ENCODE peak calls at places on chromosomes 6 and 20, in ten cellular contexts. O, H, K, V, G, R, X, L, J and B are unnamed samples.
A peak's percentile ranks its signal among the peaks of the same experiment; 100 is the strongest.

GRCh38 chr6:131825946-131826345 is 18.1 kb downstream of the ENPP1 start:
- DNase-seq in O (no peak), H (no peak), K (no peak), V (no peak), G (no peak), R (no peak), X (no peak), L (no peak), J (no peak), B (no peak)

GRCh38 chr6:137001287-137001976 is 43.3 kb downstream of the IL20RA start:
- DNase-seq in O (peak; percentile 82), H (no peak), K (no peak), V (no peak), G (peak; percentile 67), R (no peak), X (no peak), L (no peak), J (no peak), B (no peak)

GRCh38 chr6:73180718-73181619 is 44.3 kb downstream of the KHDC1L start:
- DNase-seq in O (peak; percentile 80), H (peak; percentile 25), K (peak; percentile 43), V (no peak), G (peak; percentile 74), R (peak; percentile 80), X (peak; percentile 77), L (no peak), J (no peak), B (peak; percentile 92)

GRCh38 chr6:2073476-2073875 is 171.9 kb downstream of the GMDS start:
- DNase-seq in O (no peak), H (no peak), K (no peak), V (no peak), G (no peak), R (no peak), X (no peak), L (no peak), J (no peak), B (no peak)

GRCh38 chr20:58592076-58592695 is 58.9 kb upstream of the STX16 start:
- DNase-seq in O (no peak), H (no peak), K (no peak), V (no peak), G (no peak), R (no peak), X (no peak), L (no peak), J (no peak), B (no peak)

GRCh38 chr20:4013041-4013440 is 2.3 kb downstream of the RNF24 start:
- DNase-seq in O (no peak), H (no peak), K (no peak), V (no peak), G (no peak), R (no peak), X (no peak), L (no peak), J (no peak), B (no peak)

GRCh38 chr6:1242439-1242838 is 69.5 kb upstream of the FOXQ1 start:
- DNase-seq in O (peak; percentile 46), H (no peak), K (no peak), V (no peak), G (peak; percentile 22), R (peak; percentile 54), X (no peak), L (no peak), J (no peak), B (no peak)

GRCh38 chr20:2914160-2914559 is 40.9 kb downstream of the PTPRA start:
- DNase-seq in O (peak; percentile 39), H (no peak), K (no peak), V (no peak), G (peak; percentile 11), R (no peak), X (peak; percentile 15), L (no peak), J (no peak), B (peak; percentile 49)

GRCh38 chr20:46512943-46513844 is at the start of gene ZNF334:
- DNase-seq in O (peak; percentile 60), H (peak; percentile 50), K (no peak), V (no peak), G (peak; percentile 67), R (peak; percentile 38), X (no peak), L (no peak), J (peak; percentile 57), B (peak; percentile 20)

GRCh38 chr20:29876911-29877285 is 1380.6 kb upstream of the DEFB115 start:
- DNase-seq in O (no peak), H (no peak), K (no peak), V (no peak), G (no peak), R (no peak), X (no peak), L (no peak), J (peak; percentile 21), B (no peak)

GRCh38 chr6:28976677-28977076 is 28.4 kb downstream of the ZNF311 start:
- DNase-seq in O (no peak), H (no peak), K (no peak), V (no peak), G (no peak), R (no peak), X (no peak), L (no peak), J (no peak), B (no peak)

GRCh38 chr6:31734247-31734702 is 2.1 kb downstream of the CLIC1 start:
- DNase-seq in O (no peak), H (no peak), K (no peak), V (no peak), G (no peak), R (no peak), X (no peak), L (no peak), J (no peak), B (no peak)

GRCh38 chr6:8627085-8627861 is 191.9 kb upstream of the SLC35B3 start:
- DNase-seq in O (peak; percentile 70), H (no peak), K (no peak), V (no peak), G (peak; percentile 87), R (no peak), X (peak; percentile 47), L (no peak), J (no peak), B (no peak)

GRCh38 chr6:31037692-31038091 is 27.4 kb downstream of the MUC22 start:
- DNase-seq in O (peak; percentile 92), H (no peak), K (peak; percentile 65), V (no peak), G (peak; percentile 94), R (peak; percentile 78), X (no peak), L (no peak), J (no peak), B (no peak)

GRCh38 chr6:1641391-1641790 is 31.7 kb downstream of the FOXC1 start:
- DNase-seq in O (no peak), H (no peak), K (no peak), V (no peak), G (peak; percentile 77), R (no peak), X (no peak), L (no peak), J (no peak), B (no peak)

GRCh38 chr6:126748141-126748540 is 370.3 kb upstream of the RSPO3 start:
- DNase-seq in O (no peak), H (no peak), K (no peak), V (no peak), G (no peak), R (peak; percentile 78), X (no peak), L (no peak), J (no peak), B (no peak)

GRCh38 chr20:6028795-6029194 is 25.1 kb downstream of the LRRN4 start:
- DNase-seq in O (no peak), H (no peak), K (no peak), V (no peak), G (no peak), R (no peak), X (no peak), L (no peak), J (no peak), B (no peak)

GRCh38 chr6:127051571-127052260 is 66.8 kb upstream of the RSPO3 start:
- DNase-seq in O (peak; percentile 74), H (no peak), K (no peak), V (no peak), G (peak; percentile 70), R (peak; percentile 94), X (no peak), L (no peak), J (no peak), B (no peak)

GRCh38 chr6:448296-449056 is 56.9 kb downstream of the IRF4 start:
- DNase-seq in O (no peak), H (no peak), K (no peak), V (no peak), G (no peak), R (no peak), X (no peak), L (no peak), J (no peak), B (no peak)

GRCh38 chr6:89483111-89483720 is 50.3 kb downstream of the ANKRD6 start:
- DNase-seq in O (no peak), H (peak; percentile 9), K (peak; percentile 12), V (no peak), G (no peak), R (peak; percentile 6), X (no peak), L (no peak), J (no peak), B (no peak)

GRCh38 chr6:23245559-23245958 is 676.2 kb downstream of the HDGFL1 start:
- DNase-seq in O (no peak), H (no peak), K (no peak), V (no peak), G (no peak), R (peak; percentile 31), X (no peak), L (no peak), J (no peak), B (no peak)

GRCh38 chr6:17656092-17656491 is 50.6 kb downstream of the NUP153 start:
- DNase-seq in O (peak; percentile 20), H (no peak), K (peak; percentile 8), V (no peak), G (no peak), R (no peak), X (peak; percentile 29), L (no peak), J (no peak), B (no peak)

GRCh38 chr6:158194487-158195280 is 26.5 kb downstream of the GTF2H5 start:
- DNase-seq in O (no peak), H (no peak), K (no peak), V (no peak), G (no peak), R (no peak), X (no peak), L (no peak), J (no peak), B (no peak)

GRCh38 chr20:36777152-36777551 is 3.6 kb upstream of the DSN1 start:
- DNase-seq in O (no peak), H (no peak), K (no peak), V (no peak), G (no peak), R (no peak), X (peak; percentile 18), L (no peak), J (no peak), B (no peak)

GRCh38 chr6:34525431-34526175 is 30.5 kb downstream of the SPDEF start:
- DNase-seq in O (no peak), H (no peak), K (no peak), V (no peak), G (no peak), R (no peak), X (no peak), L (no peak), J (no peak), B (no peak)

GRCh38 chr20:2005831-2006426 is 12.1 kb upstream of the PDYN start:
- DNase-seq in O (peak; percentile 33), H (peak; percentile 9), K (peak; percentile 34), V (peak; percentile 50), G (peak; percentile 62), R (peak; percentile 49), X (peak; percentile 84), L (peak; percentile 22), J (peak; percentile 80), B (peak; percentile 92)

GRCh38 chr6:4971851-4972250 is 32.0 kb downstream of the RPP40 start:
- DNase-seq in O (no peak), H (no peak), K (no peak), V (no peak), G (no peak), R (no peak), X (no peak), L (no peak), J (no peak), B (no peak)

GRCh38 chr6:12653396-12653910 is 63.1 kb upstream of the PHACTR1 start:
- DNase-seq in O (no peak), H (no peak), K (no peak), V (no peak), G (no peak), R (peak; percentile 44), X (no peak), L (no peak), J (no peak), B (no peak)